ENCODE peak calls at places on chromosome 13, in six cellular contexts. T, S, P, U, K and A are unnamed samples.

GRCh38 chr13:25111557-25111956 is 15.6 kb downstream of the PABPC3 start:
- DNase-seq in T (no peak), K (no peak), U (no peak), S (peak; percentile 15), P (no peak), A (no peak)

GRCh38 chr13:111906306-111906705 is 160.6 kb upstream of the SOX1 start:
- DNase-seq in T (no peak), K (no peak), U (no peak), S (no peak), P (no peak), A (no peak)

GRCh38 chr13:49746111-49746510 is 46.4 kb downstream of the KPNA3 start:
- DNase-seq in K (no peak), T (no peak), S (no peak), P (no peak), U (no peak), A (no peak)

GRCh38 chr13:110771194-110771593 is 57.7 kb downstream of the ING1 start:
- DNase-seq in K (no peak), T (no peak), S (no peak), P (no peak), U (no peak), A (no peak)

GRCh38 chr13:82976499-82976898 is 905.8 kb downstream of the SLITRK1 start:
- DNase-seq in U (no peak), K (no peak), S (no peak), P (no peak), T (no peak), A (no peak)

GRCh38 chr13:59982631-59983382 is 180.9 kb downstream of the DIAPH3 start:
- DNase-seq in S (peak; percentile 44), K (no peak), U (no peak), T (no peak), P (no peak), A (no peak)

GRCh38 chr13:80339841-80340642 is 884 bp downstream of the SPRY2 start:
- DNase-seq in U (peak; percentile 73), T (peak; percentile 53), K (peak; percentile 69), P (no peak), S (peak; percentile 37), A (no peak)

GRCh38 chr13:58300974-58301681 is 669.6 kb downstream of the PCDH17 start:
- DNase-seq in T (no peak), K (no peak), S (no peak), U (no peak), P (no peak), A (no peak)

GRCh38 chr13:75749407-75749806 is 113.3 kb downstream of the LMO7 start:
- DNase-seq in K (no peak), S (peak; percentile 45), P (no peak), T (peak; percentile 48), U (peak; percentile 82), A (no peak)

GRCh38 chr13:104014803-104015645 is 948.8 kb upstream of the SLC10A2 start:
- DNase-seq in P (no peak), S (peak; percentile 77), K (no peak), T (no peak), U (no peak), A (no peak)

GRCh38 chr13:23610966-23611486 is 40.8 kb downstream of the TNFRSF19 start:
- DNase-seq in K (no peak), P (no peak), T (no peak), S (peak; percentile 75), U (no peak), A (no peak)

GRCh38 chr13:22926176-22927007 is 254.4 kb upstream of the SGCG start:
- DNase-seq in K (peak; percentile 79), P (no peak), S (no peak), U (peak; percentile 87), T (peak; percentile 75), A (no peak)

GRCh38 chr13:51477149-51477548 is 24.3 kb upstream of the INTS6 start:
- DNase-seq in U (no peak), K (no peak), T (no peak), P (no peak), S (no peak), A (no peak)

GRCh38 chr13:48028066-48028465 is 9.5 kb upstream of the NUDT15 start:
- DNase-seq in P (no peak), K (no peak), U (no peak), T (no peak), S (no peak), A (no peak)

GRCh38 chr13:49356224-49356623 is 87.6 kb downstream of the CAB39L start:
- DNase-seq in P (no peak), T (peak; percentile 76), K (no peak), S (peak; percentile 88), U (no peak), A (no peak)

GRCh38 chr13:31310356-31310755 is 110.6 kb downstream of the B3GLCT start:
- DNase-seq in S (no peak), U (no peak), T (no peak), K (no peak), P (no peak), A (no peak)

GRCh38 chr13:95643471-95643813 is 1.1 kb downstream of the DZIP1 start:
- DNase-seq in K (no peak), P (no peak), U (no peak), S (peak; percentile 57), T (peak; percentile 26), A (no peak)

GRCh38 chr13:80473695-80474094 is 132.8 kb upstream of the SPRY2 start:
- DNase-seq in S (peak; percentile 79), K (no peak), U (no peak), T (no peak), P (no peak), A (no peak)

GRCh38 chr13:44373601-44374347 is at the start of gene SERP2:
- DNase-seq in K (no peak), P (no peak), U (peak; percentile 66), S (peak; percentile 32), T (peak; percentile 64), A (no peak)

GRCh38 chr13:110469597-110469996 is 91.9 kb downstream of the RAB20 start:
- DNase-seq in K (peak; percentile 45), T (no peak), P (no peak), S (no peak), U (no peak), A (no peak)

GRCh38 chr13:81383441-81383840 is 1042.5 kb upstream of the SPRY2 start:
- DNase-seq in K (no peak), S (no peak), U (no peak), T (no peak), P (no peak), A (no peak)

GRCh38 chr13:39571502-39572092 is 31.4 kb downstream of the LHFPL6 start:
- DNase-seq in K (no peak), S (no peak), U (no peak), P (no peak), T (no peak), A (no peak)

GRCh38 chr13:48783181-48783630 is 129.5 kb downstream of the CYSLTR2 start:
- DNase-seq in P (no peak), K (peak; percentile 81), U (peak; percentile 88), T (peak; percentile 83), S (peak; percentile 94), A (no peak)

GRCh38 chr13:102688306-102688973 is 6.4 kb downstream of the METTL21C start:
- DNase-seq in S (no peak), K (no peak), P (no peak), T (no peak), U (no peak), A (no peak)

GRCh38 chr13:61162636-61163035 is 253.0 kb downstream of the PCDH20 start:
- DNase-seq in S (peak; percentile 29), P (no peak), U (no peak), T (no peak), K (no peak), A (no peak)

GRCh38 chr13:97279913-97280312 is 57.8 kb downstream of the MBNL2 start:
- DNase-seq in K (no peak), S (peak; percentile 82), U (no peak), T (peak; percentile 68), P (no peak), A (no peak)

GRCh38 chr13:83733293-83733692 is 149.0 kb downstream of the SLITRK1 start:
- DNase-seq in K (no peak), P (no peak), T (no peak), U (no peak), S (no peak), A (no peak)

GRCh38 chr13:45142440-45143345 is 22.4 kb downstream of the GTF2F2 start:
- DNase-seq in S (no peak), K (no peak), P (no peak), U (no peak), T (no peak), A (no peak)

GRCh38 chr13:106129273-106129672 is 406.2 kb downstream of the EFNB2 start:
- DNase-seq in U (no peak), S (no peak), P (no peak), T (no peak), K (no peak), A (no peak)

GRCh38 chr13:111065698-111066097 is 49.4 kb upstream of the ARHGEF7 start:
- DNase-seq in U (no peak), S (no peak), P (no peak), K (peak; percentile 77), T (no peak), A (no peak)

GRCh38 chr13:106503272-106503671 is 32.2 kb downstream of the EFNB2 start:
- DNase-seq in P (no peak), T (no peak), S (no peak), U (no peak), K (no peak), A (no peak)

GRCh38 chr13:28059214-28059613 is 41.2 kb downstream of the FLT3 start:
- DNase-seq in P (peak; percentile 20), K (no peak), T (peak; percentile 25), S (no peak), U (no peak), A (no peak)

GRCh38 chr13:43191561-43191960 is 168.2 kb downstream of the DNAJC15 start:
- DNase-seq in S (no peak), T (no peak), K (no peak), P (no peak), U (no peak), A (no peak)

GRCh38 chr13:21823416-21823815 is 152.5 kb downstream of the FGF9 start:
- DNase-seq in P (no peak), S (no peak), U (no peak), K (no peak), T (no peak), A (no peak)